ENCODE peak calls at places on chromosomes 6 and 20, in four cellular contexts. One of them, this sample, is unnamed.
A peak's percentile ranks its signal among the peaks of the same experiment; 100 is the strongest.

GRCh38 chr6:168905451-168906090 is 348.1 kb downstream of the THBS2 start:
- DNase-seq in RWPE1: no peak
- DNase-seq in lower lobe of right lung: no peak
- DNase-seq in mucosa of descending colon: no peak
- DNase-seq in this sample: no peak

GRCh38 chr20:35828434-35828833 is 56.6 kb downstream of the PHF20 start:
- DNase-seq in mucosa of descending colon: no peak
- DNase-seq in RWPE1: no peak
- DNase-seq in lower lobe of right lung: no peak
- DNase-seq in this sample: no peak

GRCh38 chr6:135145509-135145865 is 35.6 kb upstream of the MYB start:
- DNase-seq in mucosa of descending colon: no peak
- DNase-seq in lower lobe of right lung: no peak
- DNase-seq in RWPE1: no peak
- DNase-seq in this sample: no peak

GRCh38 chr6:40909811-40910210 is 129.2 kb downstream of the UNC5CL start:
- DNase-seq in RWPE1: peak; percentile 34
- DNase-seq in mucosa of descending colon: no peak
- DNase-seq in lower lobe of right lung: no peak
- DNase-seq in this sample: no peak

GRCh38 chr6:27066381-27066780 is 181.1 kb upstream of the PRSS16 start:
- DNase-seq in RWPE1: no peak
- DNase-seq in mucosa of descending colon: no peak
- DNase-seq in lower lobe of right lung: no peak
- DNase-seq in this sample: no peak

GRCh38 chr20:7601431-7601830 is 338.8 kb downstream of the HAO1 start:
- DNase-seq in RWPE1: peak; percentile 23
- DNase-seq in mucosa of descending colon: no peak
- DNase-seq in lower lobe of right lung: no peak
- DNase-seq in this sample: no peak

GRCh38 chr6:43516367-43516696 is 394 bp downstream of the YIPF3 start:
- DNase-seq in RWPE1: no peak
- DNase-seq in lower lobe of right lung: no peak
- DNase-seq in mucosa of descending colon: no peak
- DNase-seq in this sample: no peak

GRCh38 chr6:16236648-16237199 is 1.7 kb upstream of the GMPR start:
- DNase-seq in RWPE1: no peak
- DNase-seq in mucosa of descending colon: no peak
- DNase-seq in lower lobe of right lung: no peak
- DNase-seq in this sample: no peak

GRCh38 chr20:49349678-49350077 is 71.8 kb upstream of the ZNFX1 start:
- DNase-seq in RWPE1: no peak
- DNase-seq in lower lobe of right lung: no peak
- DNase-seq in mucosa of descending colon: no peak
- DNase-seq in this sample: no peak

GRCh38 chr20:51492167-51493092 is 50.1 kb downstream of the NFATC2 start:
- DNase-seq in RWPE1: no peak
- DNase-seq in mucosa of descending colon: no peak
- DNase-seq in lower lobe of right lung: peak; percentile 77
- DNase-seq in this sample: peak; percentile 85

GRCh38 chr6:84141506-84141905 is 85.9 kb downstream of the CEP162 start:
- DNase-seq in lower lobe of right lung: no peak
- DNase-seq in RWPE1: no peak
- DNase-seq in mucosa of descending colon: no peak
- DNase-seq in this sample: no peak

GRCh38 chr6:146543940-146544661 is 468 bp downstream of the RAB32 start:
- DNase-seq in mucosa of descending colon: peak; percentile 82
- DNase-seq in RWPE1: peak; percentile 28
- DNase-seq in lower lobe of right lung: peak; percentile 71
- DNase-seq in this sample: no peak

GRCh38 chr6:22113046-22113766 is 183.6 kb downstream of the PRL start:
- DNase-seq in RWPE1: peak; percentile 77
- DNase-seq in lower lobe of right lung: no peak
- DNase-seq in mucosa of descending colon: no peak
- DNase-seq in this sample: no peak

GRCh38 chr6:34381086-34381485 is 11.4 kb downstream of the NUDT3 start:
- DNase-seq in lower lobe of right lung: no peak
- DNase-seq in mucosa of descending colon: no peak
- DNase-seq in RWPE1: no peak
- DNase-seq in this sample: no peak

GRCh38 chr6:152094992-152095592 is 287.6 kb downstream of the ESR1 start:
- DNase-seq in RWPE1: peak; percentile 96
- DNase-seq in mucosa of descending colon: peak; percentile 63
- DNase-seq in lower lobe of right lung: peak; percentile 67
- DNase-seq in this sample: no peak

GRCh38 chr6:65081713-65082210 is 625.3 kb downstream of the EYS start:
- DNase-seq in mucosa of descending colon: no peak
- DNase-seq in RWPE1: no peak
- DNase-seq in lower lobe of right lung: no peak
- DNase-seq in this sample: no peak

GRCh38 chr6:34476462-34476861 is 10.6 kb downstream of the PACSIN1 start:
- DNase-seq in lower lobe of right lung: no peak
- DNase-seq in mucosa of descending colon: no peak
- DNase-seq in RWPE1: no peak
- DNase-seq in this sample: no peak

GRCh38 chr6:156852858-156853216 is 75.7 kb downstream of the ARID1B start:
- DNase-seq in RWPE1: no peak
- DNase-seq in mucosa of descending colon: no peak
- DNase-seq in lower lobe of right lung: no peak
- DNase-seq in this sample: no peak

DNA sequence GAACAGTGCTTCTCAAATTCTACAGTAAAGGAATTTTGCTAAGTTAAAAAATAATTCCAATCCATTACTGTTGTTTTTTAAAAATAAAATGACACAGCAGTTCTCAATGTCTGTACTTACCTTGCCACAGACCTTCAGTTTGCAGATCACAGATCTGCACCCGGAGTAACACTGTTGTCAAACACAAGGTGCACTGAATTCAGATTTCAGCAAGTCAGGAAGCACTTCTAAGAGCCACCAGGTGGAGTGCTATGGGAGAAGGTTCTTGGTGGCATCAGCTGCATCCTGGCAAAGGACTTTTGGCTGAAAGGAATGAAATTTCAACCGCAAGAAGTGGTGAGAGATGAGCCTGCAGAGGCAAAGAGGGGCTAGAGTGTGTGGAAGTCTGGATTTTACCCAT is 17.4 kb downstream of the RSPH4A start:
- DNase-seq in RWPE1: no peak
- DNase-seq in mucosa of descending colon: no peak
- DNase-seq in lower lobe of right lung: no peak
- DNase-seq in this sample: no peak
- TF ChIP-seq CTCF in RWPE1: peak; percentile 13
- TF ChIP-seq CTCF in mucosa of descending colon: no peak
- TF ChIP-seq CTCF in lower lobe of right lung: no peak
- TF ChIP-seq CTCF in this sample: no peak

GRCh38 chr20:32207626-32208498 is at the start of the genes PLAGL2 and POFUT1:
- DNase-seq in lower lobe of right lung: peak; percentile 94
- DNase-seq in RWPE1: peak; percentile 99
- DNase-seq in mucosa of descending colon: peak; percentile 93
- DNase-seq in this sample: peak; percentile 96
- TF ChIP-seq CTCF in lower lobe of right lung: peak; percentile 36
- TF ChIP-seq CTCF in RWPE1: no peak
- TF ChIP-seq CTCF in mucosa of descending colon: no peak
- TF ChIP-seq CTCF in this sample: no peak

GRCh38 chr20:61643631-61644386 is 391.7 kb downstream of the CDH4 start:
- DNase-seq in lower lobe of right lung: no peak
- DNase-seq in RWPE1: no peak
- DNase-seq in mucosa of descending colon: no peak
- DNase-seq in this sample: no peak
- TF ChIP-seq CTCF in lower lobe of right lung: no peak
- TF ChIP-seq CTCF in RWPE1: no peak
- TF ChIP-seq CTCF in mucosa of descending colon: no peak
- TF ChIP-seq CTCF in this sample: no peak

DNA sequence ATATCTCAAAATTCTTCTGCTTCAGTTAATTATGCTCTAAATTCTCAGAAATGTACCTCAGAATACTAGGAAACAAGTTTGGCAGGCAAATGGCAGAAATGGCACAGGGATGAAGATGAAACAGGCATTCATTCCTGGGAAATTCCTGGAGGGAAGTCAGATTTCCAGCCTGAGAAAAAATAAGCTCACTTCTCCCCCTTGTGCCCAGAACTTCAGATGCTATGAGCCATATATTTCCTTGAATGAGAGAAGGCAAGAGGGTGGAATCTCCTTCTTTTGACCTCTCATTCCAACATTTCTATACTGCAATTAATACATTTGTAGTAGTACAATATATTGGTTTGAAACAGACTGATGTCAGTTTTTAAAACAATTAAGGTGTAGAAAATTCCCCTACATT is 22.8 kb downstream of the RGS17 start:
- DNase-seq in mucosa of descending colon: no peak
- DNase-seq in RWPE1: no peak
- DNase-seq in lower lobe of right lung: no peak
- DNase-seq in this sample: no peak
- TF ChIP-seq CTCF in mucosa of descending colon: no peak
- TF ChIP-seq CTCF in RWPE1: peak; percentile 39
- TF ChIP-seq CTCF in lower lobe of right lung: no peak
- TF ChIP-seq CTCF in this sample: no peak

GRCh38 chr6:6696867-6697531 is 108.5 kb downstream of the LY86 start:
- DNase-seq in lower lobe of right lung: peak; percentile 85
- DNase-seq in mucosa of descending colon: peak; percentile 85
- DNase-seq in RWPE1: peak; percentile 16
- DNase-seq in this sample: peak; percentile 86
- TF ChIP-seq CTCF in lower lobe of right lung: peak; percentile 89
- TF ChIP-seq CTCF in mucosa of descending colon: peak; percentile 52
- TF ChIP-seq CTCF in RWPE1: peak; percentile 41
- TF ChIP-seq CTCF in this sample: peak; percentile 81